ENCODE peak calls at places on chromosomes 4 and X, in four cellular contexts. V, D, C and Z are unnamed samples.

GRCh38 chr4:175419120-175419774 is 392.8 kb downstream of the GPM6A start:
- DNase-seq in V (peak; percentile 31), D (no peak), C (no peak), Z (no peak)

GRCh38 chrX:16436348-16437188 is 213.4 kb upstream of the S100G start:
- DNase-seq in V (peak; percentile 35), D (peak; percentile 84), C (peak; percentile 73), Z (peak; percentile 77)

GRCh38 chr4:76689079-76689817 is 208.7 kb downstream of the SOWAHB start:
- DNase-seq in V (peak; percentile 47), D (peak; percentile 68), C (peak; percentile 78), Z (no peak)

GRCh38 chr4:102295153-102295862 is 50.0 kb downstream of the SLC39A8 start:
- DNase-seq in V (no peak), D (peak; percentile 46), C (no peak), Z (no peak)

GRCh38 chr4:6270691-6271121 is 1.1 kb downstream of the WFS1 start:
- DNase-seq in V (no peak), D (no peak), C (no peak), Z (no peak)

GRCh38 chrX:1442724-1443367 is 9.9 kb downstream of the ASMTL start:
- DNase-seq in V (no peak), D (no peak), C (no peak), Z (peak; percentile 60)

GRCh38 chr4:17482716-17483115 is 29.2 kb downstream of the QDPR start:
- DNase-seq in V (no peak), D (no peak), C (no peak), Z (no peak)

GRCh38 chr4:36011381-36011780 is 232.9 kb downstream of the ARAP2 start:
- DNase-seq in V (no peak), D (no peak), C (no peak), Z (no peak)

GRCh38 chr4:81165853-81166430 is 49.1 kb downstream of the PRKG2 start:
- DNase-seq in V (no peak), D (no peak), C (no peak), Z (peak; percentile 72)

GRCh38 chrX:151680805-151681204 is 14.5 kb upstream of the PRRG3 start:
- DNase-seq in V (peak; percentile 13), D (peak; percentile 55), C (peak; percentile 86), Z (no peak)

GRCh38 chr4:1579834-1580686 is 104.1 kb downstream of the FAM53A start:
- DNase-seq in V (peak; percentile 61), D (peak; percentile 93), C (peak; percentile 97), Z (peak; percentile 97)

GRCh38 chr4:3670521-3671519 is 95.4 kb upstream of the ADRA2C start:
- DNase-seq in V (no peak), D (no peak), C (no peak), Z (peak; percentile 35)

GRCh38 chr4:2829933-2830451 is 13.7 kb upstream of the ADD1 start:
- DNase-seq in V (no peak), D (no peak), C (no peak), Z (no peak)

GRCh38 chrX:63275127-63275526 is 76.0 kb downstream of the SPIN4 start:
- DNase-seq in V (peak; percentile 5), D (no peak), C (peak; percentile 61), Z (no peak)

GRCh38 chr4:8032381-8032780 is 92.7 kb upstream of the AFAP1 start:
- DNase-seq in V (no peak), D (no peak), C (no peak), Z (no peak)

GRCh38 chr4:113764720-113765264 is 3.3 kb upstream of the CAMK2D start:
- DNase-seq in V (no peak), D (no peak), C (no peak), Z (no peak)

GRCh38 chr4:141654098-141654497 is 17.7 kb downstream of the IL15 start:
- DNase-seq in V (no peak), D (no peak), C (peak; percentile 69), Z (peak; percentile 56)

GRCh38 chrX:28498658-28499057 is 88.6 kb upstream of the IL1RAPL1 start:
- DNase-seq in V (no peak), D (no peak), C (no peak), Z (no peak)

GRCh38 chr4:102815981-102816380 is 11.4 kb downstream of the UBE2D3 start:
- DNase-seq in V (peak; percentile 30), D (no peak), C (no peak), Z (no peak)

GRCh38 chr4:42519803-42520417 is 122.6 kb downstream of the SHISA3 start:
- DNase-seq in V (peak; percentile 4), D (peak; percentile 57), C (peak; percentile 65), Z (no peak)

GRCh38 chr4:181176306-181176705 is 1066.9 kb upstream of the TENM3 start:
- DNase-seq in V (no peak), D (no peak), C (no peak), Z (no peak)

GRCh38 chrX:56763556-56764152 is 34.6 kb downstream of the NBDY start:
- DNase-seq in V (no peak), D (peak; percentile 82), C (peak; percentile 41), Z (no peak)

GRCh38 chr4:159414305-159414704 is 311.4 kb downstream of the RAPGEF2 start:
- DNase-seq in V (no peak), D (no peak), C (no peak), Z (no peak)

GRCh38 chr4:128811571-128812359 is 2.3 kb downstream of the JADE1 start:
- DNase-seq in V (peak; percentile 68), D (peak; percentile 89), C (peak; percentile 86), Z (peak; percentile 95)

GRCh38 chr4:112563431-112564200 is 47.6 kb upstream of the NEUROG2 start:
- DNase-seq in V (no peak), D (no peak), C (no peak), Z (no peak)

GRCh38 chrX:41326431-41326830 is 7.5 kb upstream of the DDX3X start:
- DNase-seq in V (no peak), D (no peak), C (no peak), Z (no peak)

GRCh38 chr4:36235306-36235705 is 9.0 kb downstream of the ARAP2 start:
- DNase-seq in V (no peak), D (no peak), C (no peak), Z (no peak)

GRCh38 chr4:154294951-154295350 is 196.6 kb downstream of the DCHS2 start:
- DNase-seq in V (no peak), D (no peak), C (no peak), Z (no peak)

GRCh38 chrX:27186671-27187070 is 276.5 kb downstream of the PPP4R3C start:
- DNase-seq in V (no peak), D (no peak), C (no peak), Z (no peak)

GRCh38 chrX:152904151-152905080 is 6.5 kb downstream of the ZNF185 start:
- DNase-seq in V (peak; percentile 75), D (peak; percentile 45), C (peak; percentile 77), Z (no peak)

GRCh38 chr4:1300466-1301455 is 11.1 kb downstream of the MAEA start:
- DNase-seq in V (no peak), D (peak; percentile 53), C (no peak), Z (no peak)

GRCh38 chr4:184368290-184368689 is 106.1 kb downstream of the IRF2 start:
- DNase-seq in V (no peak), D (no peak), C (no peak), Z (no peak)

GRCh38 chr4:184363258-184363657 is 111.1 kb downstream of the IRF2 start:
- DNase-seq in V (no peak), D (no peak), C (no peak), Z (no peak)

GRCh38 chr4:184361443-184361842 is 112.9 kb downstream of the IRF2 start:
- DNase-seq in V (no peak), D (no peak), C (no peak), Z (no peak)

GRCh38 chr4:184362338-184362737 is 112.0 kb downstream of the IRF2 start:
- DNase-seq in V (no peak), D (no peak), C (no peak), Z (no peak)

GRCh38 chr4:184364100-184364921 is 110.0 kb downstream of the IRF2 start:
- DNase-seq in V (no peak), D (no peak), C (no peak), Z (no peak)
- TF ChIP-seq EP300 in V (no peak), D (no peak), C (no peak), Z (no peak)

DNA sequence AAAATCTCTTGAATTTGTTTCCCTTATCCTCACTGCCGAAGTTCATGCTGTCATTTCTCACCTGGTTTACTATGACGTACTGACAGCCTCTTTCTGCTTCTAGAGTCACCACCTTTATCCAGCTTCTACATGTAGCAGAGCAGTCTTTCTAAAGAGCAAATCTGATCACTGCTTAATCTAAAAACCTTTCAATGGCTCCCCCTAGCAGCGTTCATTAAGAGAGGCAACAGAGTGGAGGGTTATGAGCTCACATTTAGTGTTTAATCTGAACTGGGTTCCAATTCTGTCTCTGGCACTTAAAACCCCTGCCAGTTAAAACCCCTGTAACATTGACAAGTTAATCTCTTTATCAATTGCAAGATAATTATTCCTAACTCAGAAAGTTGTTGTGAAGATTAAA is 4.4 kb downstream of the RBPJ start:
- DNase-seq in V (no peak), D (no peak), C (no peak), Z (no peak)
- H3K4me1 ChIP-seq in V (peaks cover 14% of the 10 kb centered on the region), D (peaks cover 16% of the 10 kb centered on the region), C (peaks cover 2% of the 10 kb centered on the region), Z (peaks cover 38% of the 10 kb centered on the region)

GRCh38 chr4:4860381-4860802 is 927 bp downstream of the MSX1 start:
- DNase-seq in V (peak; percentile 60), D (no peak), C (peak; percentile 58), Z (no peak)

GRCh38 chr4:4859799-4860380 is 425 bp downstream of the MSX1 start:
- DNase-seq in V (no peak), D (no peak), C (no peak), Z (no peak)

GRCh38 chr4:4857809-4858508 is 1.5 kb upstream of the MSX1 start:
- DNase-seq in V (no peak), D (no peak), C (no peak), Z (no peak)

GRCh38 chr4:4858527-4858926 is 938 bp upstream of the MSX1 start:
- DNase-seq in V (no peak), D (no peak), C (no peak), Z (no peak)

DNA sequence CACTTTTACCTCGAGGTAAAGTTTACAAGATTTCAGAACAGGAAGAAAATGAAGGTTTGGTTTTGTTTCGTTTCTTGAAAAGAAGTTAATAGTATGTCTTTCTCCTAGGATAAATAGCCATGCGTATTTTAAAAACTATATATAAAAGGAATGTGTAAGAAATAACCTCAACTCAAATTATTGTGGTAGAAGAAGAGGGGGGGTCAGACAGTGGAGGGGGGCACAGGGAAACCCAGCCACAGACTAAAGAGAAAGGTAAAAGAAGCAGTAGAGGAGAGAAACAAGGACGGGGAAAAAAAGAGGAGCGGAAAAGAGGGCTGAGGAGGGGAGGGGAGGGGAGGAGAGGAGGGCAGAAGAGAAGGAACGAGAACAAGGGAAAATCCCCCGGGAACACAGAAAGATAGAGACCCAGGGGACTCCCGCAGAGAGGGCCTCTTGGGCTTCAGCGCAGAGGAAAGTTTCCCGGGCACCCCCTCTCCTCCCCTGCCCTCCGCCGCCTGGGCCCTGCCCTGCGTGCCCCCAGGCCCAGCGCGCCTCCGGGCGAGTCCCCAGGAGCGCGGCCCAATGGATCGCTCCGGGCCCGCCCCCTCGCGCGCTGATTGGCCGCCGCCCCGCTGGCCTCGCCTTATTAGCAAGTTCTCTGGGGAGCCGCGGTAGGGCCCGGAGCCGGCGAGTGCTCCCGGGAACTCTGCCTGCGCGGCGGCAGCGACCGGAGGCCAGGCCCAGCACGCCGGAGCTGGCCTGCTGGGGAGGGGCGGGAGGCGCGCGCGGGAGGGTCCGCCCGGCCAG is at the start of gene MSX1:
- DNase-seq in V (peak; percentile 72), D (peak; percentile 87), C (peak; percentile 92), Z (peak; percentile 91)
- TF ChIP-seq POLR2A in V (peak; percentile 88), D (no peak), C (no peak), Z (peak; percentile 94)

GRCh38 chrX:23742693-23743622 is at the start of gene ACOT9:
- DNase-seq in V (peak; percentile 89), D (peak; percentile 92), C (peak; percentile 82), Z (peak; percentile 95)
- TF ChIP-seq EP300 in V (no peak), D (no peak), C (no peak), Z (no peak)